ENCODE peak calls at places on chromosome 9, in seven cellular contexts. F is heart left ventricle, R is PC-9, O is esophagus squamous epithelium, G is GM23338, S is GM12878, U is mammary epithelial cell. Q is an unnamed sample.

GRCh38 chr9:14906000-14906399 is 4.2 kb downstream of the FREM1 start:
- DNase-seq in F (no peak), R (no peak), O (no peak), G (no peak), S (no peak), U (no peak), Q (no peak)

GRCh38 chr9:83544002-83544698 is 5.9 kb upstream of the FRMD3 start:
- DNase-seq in F (peak; percentile 35), R (peak; percentile 37), O (no peak), G (peak; percentile 88), S (peak; percentile 8), U (peak; percentile 68), Q (peak; percentile 94)

GRCh38 chr9:84361645-84362044 is 21.1 kb upstream of the SLC28A3 start:
- DNase-seq in F (no peak), R (no peak), O (no peak), G (no peak), S (no peak), U (no peak), Q (no peak)

GRCh38 chr9:87725900-87726709 is at the start of gene CTSL:
- DNase-seq in F (peak; percentile 97), R (peak; percentile 80), O (peak; percentile 14), G (peak; percentile 95), S (no peak), U (peak; percentile 70), Q (peak; percentile 94)

GRCh38 chr9:91428927-91429351 is 5.3 kb upstream of the NFIL3 start:
- DNase-seq in F (no peak), R (no peak), O (no peak), G (no peak), S (no peak), U (no peak), Q (peak; percentile 87)

GRCh38 chr9:22512495-22512894 is 65.9 kb downstream of the DMRTA1 start:
- DNase-seq in F (no peak), R (no peak), O (no peak), G (no peak), S (no peak), U (no peak), Q (no peak)

GRCh38 chr9:90344013-90344412 is 298.6 kb downstream of the DIRAS2 start:
- DNase-seq in F (no peak), R (peak; percentile 27), O (no peak), G (no peak), S (no peak), U (peak; percentile 88), Q (peak; percentile 56)

GRCh38 chr9:15104826-15105420 is 194.7 kb upstream of the FREM1 start:
- DNase-seq in F (no peak), R (peak; percentile 12), O (no peak), G (peak; percentile 75), S (no peak), U (peak; percentile 20), Q (peak; percentile 43)

GRCh38 chr9:84002344-84002743 is 21.7 kb downstream of the RMI1 start:
- DNase-seq in F (no peak), R (no peak), O (no peak), G (no peak), S (no peak), U (no peak), Q (peak; percentile 29)

GRCh38 chr9:112846528-112847488 is 43.9 kb downstream of the SLC46A2 start:
- DNase-seq in F (no peak), R (no peak), O (no peak), G (peak; percentile 60), S (no peak), U (no peak), Q (peak; percentile 42)

GRCh38 chr9:90296539-90296938 is 346.1 kb downstream of the DIRAS2 start:
- DNase-seq in F (no peak), R (no peak), O (no peak), G (no peak), S (no peak), U (no peak), Q (no peak)

GRCh38 chr9:74534847-74535246 is 37.7 kb downstream of the RORB start:
- DNase-seq in F (no peak), R (no peak), O (no peak), G (no peak), S (no peak), U (no peak), Q (no peak)

GRCh38 chr9:98031935-98032334 is 24.6 kb upstream of the NANS start:
- DNase-seq in F (no peak), R (no peak), O (no peak), G (no peak), S (no peak), U (no peak), Q (no peak)

GRCh38 chr9:114028646-114029045 is 49.5 kb downstream of the AMBP start:
- DNase-seq in F (no peak), R (no peak), O (no peak), G (no peak), S (no peak), U (no peak), Q (no peak)

GRCh38 chr9:29668732-29669131 is 2095.5 kb upstream of the C9orf72 start:
- DNase-seq in F (no peak), R (no peak), O (no peak), G (no peak), S (no peak), U (peak; percentile 16), Q (no peak)

GRCh38 chr9:2021731-2022130 is 6.6 kb downstream of the SMARCA2 start:
- DNase-seq in F (no peak), R (no peak), O (no peak), G (no peak), S (no peak), U (no peak), Q (no peak)

GRCh38 chr9:112761912-112762651 is 11.5 kb downstream of the SNX30 start:
- DNase-seq in F (no peak), R (no peak), O (no peak), G (no peak), S (no peak), U (no peak), Q (no peak)

GRCh38 chr9:119343161-119343720 is 26.0 kb downstream of the BRINP1 start:
- DNase-seq in F (no peak), R (no peak), O (no peak), G (no peak), S (no peak), U (no peak), Q (no peak)

GRCh38 chr9:92480332-92480771 is 2.0 kb downstream of the ASPN start:
- DNase-seq in F (no peak), R (no peak), O (no peak), G (no peak), S (no peak), U (no peak), Q (peak; percentile 43)

DNA sequence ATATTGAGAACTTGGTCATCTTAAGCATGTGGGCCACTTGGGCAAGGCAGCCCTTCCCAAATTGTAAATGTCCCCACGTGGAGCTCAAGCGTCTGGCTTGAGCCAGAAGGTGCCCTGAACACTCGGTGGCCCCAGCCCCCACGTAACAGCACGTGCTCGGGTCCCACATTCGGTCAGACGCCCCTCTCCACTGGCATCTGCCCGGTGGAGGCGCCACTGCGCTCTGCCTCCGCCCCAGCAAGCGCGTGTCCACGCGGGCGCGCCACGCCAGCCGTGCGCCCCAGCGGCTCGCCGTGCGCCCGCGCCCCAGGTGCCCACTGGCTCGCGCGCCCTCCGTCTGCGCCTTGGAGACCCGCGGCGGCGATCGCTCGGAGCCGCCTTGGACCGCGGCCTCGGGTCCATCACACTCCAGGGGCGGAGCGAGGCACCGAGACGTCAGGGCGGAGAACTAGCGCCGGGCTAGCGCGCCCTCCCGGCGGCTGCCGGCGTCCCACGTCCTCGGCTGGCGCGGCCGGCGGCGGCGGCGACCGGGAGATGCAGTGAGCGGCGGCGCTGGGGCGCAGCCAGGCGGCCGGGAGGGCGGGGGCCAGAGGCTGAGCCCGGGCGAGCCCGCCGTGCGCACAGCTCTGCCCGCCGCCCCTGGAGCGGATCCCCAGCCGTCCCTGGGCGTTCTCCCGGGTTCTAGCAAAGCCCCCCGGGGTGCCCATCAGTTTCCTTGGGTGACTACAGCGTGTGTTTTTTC is at the start of gene PALM2AKAP2:
- DNase-seq in F (peak; percentile 85), R (peak; percentile 76), O (no peak), G (peak; percentile 85), S (no peak), U (peak; percentile 73), Q (peak; percentile 66)
- TF ChIP-seq CTCF in F (no peak), R (no peak), O (peak; percentile 27), G (no peak), S (no peak), U (no peak), Q (peak; percentile 28)

DNA sequence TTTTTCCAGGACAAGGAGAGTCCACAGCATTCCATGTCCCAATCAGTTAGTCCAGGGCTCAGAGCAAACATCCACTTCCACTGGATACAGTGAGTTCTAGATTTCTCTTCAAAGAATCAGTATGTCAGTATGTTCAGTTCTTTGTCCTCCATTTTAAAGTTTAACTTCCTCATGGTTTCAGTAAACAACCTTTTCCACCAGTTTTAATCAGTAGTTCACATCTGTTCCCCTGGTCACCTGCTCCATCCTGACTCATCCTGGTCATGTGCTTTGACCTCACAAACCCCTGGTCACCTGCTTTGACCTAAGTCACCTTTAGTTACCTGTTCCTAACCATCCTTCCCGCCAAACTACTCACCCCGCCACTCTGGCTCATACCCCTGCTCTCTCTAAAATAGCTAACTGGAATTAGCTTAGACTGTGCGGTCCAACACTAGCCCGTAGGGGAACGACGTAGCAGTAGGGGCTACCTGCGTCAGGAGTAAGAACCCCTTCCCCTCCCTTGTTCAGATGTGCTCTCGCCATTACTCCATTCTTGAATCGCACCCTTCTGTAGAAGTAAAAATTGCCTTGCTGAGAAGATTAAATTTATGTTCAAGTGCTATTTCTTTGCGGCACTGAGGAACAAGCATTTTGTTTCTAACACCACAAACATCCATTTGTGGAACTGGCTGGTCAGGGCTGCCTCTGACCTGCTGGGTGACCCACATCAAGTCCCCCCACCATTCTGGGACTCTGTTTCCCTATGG is 5.5 kb downstream of the ENG start:
- DNase-seq in F (no peak), R (no peak), O (no peak), G (no peak), S (no peak), U (no peak), Q (no peak)
- H3K4me3 ChIP-seq in F (peak overlapping the region; percentile 92), R (no peak overlapping the region), O (peak overlapping the region; percentile 16), G (no peak overlapping the region), S (no peak overlapping the region), U (no peak overlapping the region), Q (no peak overlapping the region)

GRCh38 chr9:137785704-137786161 is 91.8 kb upstream of the CACNA1B start:
- DNase-seq in F (no peak), R (no peak), O (no peak), G (peak; percentile 54), S (no peak), U (no peak), Q (no peak)
- TF ChIP-seq CTCF in F (no peak), R (no peak), O (no peak), G (no peak), S (no peak), U (no peak), Q (no peak)

DNA sequence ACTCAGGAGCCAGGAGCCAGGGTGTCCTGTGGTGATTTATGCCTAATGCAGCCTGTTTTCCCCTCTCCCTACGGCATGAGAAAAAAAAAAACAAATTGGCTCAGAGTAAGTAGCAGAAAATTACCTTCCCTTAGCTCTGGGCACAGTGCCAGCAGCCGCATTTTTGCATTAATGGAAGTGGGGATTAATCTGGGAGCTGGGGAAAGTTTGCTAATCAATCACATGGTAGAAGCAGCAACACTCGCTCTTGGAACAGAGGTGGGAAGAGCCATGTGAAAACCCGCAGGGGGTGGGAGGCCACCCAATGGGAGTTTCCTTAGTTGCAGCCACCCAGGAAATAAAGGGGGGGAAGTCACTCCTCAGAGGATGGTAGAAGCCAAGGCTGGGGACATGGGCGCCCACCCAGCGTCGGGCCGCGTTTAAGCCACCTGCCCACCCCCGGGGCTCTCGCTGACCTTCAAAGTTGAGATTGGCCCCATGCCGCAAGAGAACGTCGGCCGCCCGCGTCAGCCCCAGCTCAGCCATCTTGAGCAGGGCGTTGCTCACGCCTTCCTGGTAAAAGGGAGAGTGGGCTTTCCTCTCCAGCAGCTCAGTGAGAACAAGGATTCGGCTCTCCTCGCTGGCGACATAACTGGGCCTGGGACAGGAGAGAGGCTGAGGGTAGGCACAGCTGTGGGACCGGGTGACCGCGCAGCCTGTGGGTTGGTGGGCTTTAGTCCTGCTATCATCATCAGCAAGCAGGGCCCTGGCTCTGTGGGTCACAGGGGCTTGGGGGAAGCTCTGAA is 1.7 kb downstream of the ASB6 start:
- DNase-seq in F (no peak), R (no peak), O (no peak), G (no peak), S (no peak), U (peak; percentile 50), Q (no peak)
- H3K4me3 ChIP-seq in F (peak overlapping the region; percentile 82), R (peak overlapping the region; percentile 96), O (peak overlapping the region; percentile 99), G (peak overlapping the region; percentile 94), S (peak overlapping the region; percentile 90), U (peak overlapping the region; percentile 94), Q (peak overlapping the region; percentile 98)

Q was measured in cardiac fibroblast.